ENCODE peak calls at places on chromosomes 4 and X, in five cellular contexts. I is EL, V is progenitor cell of endocrine pancreas, D is nucleus accumbens, C is ELF-1. U is an unnamed sample.

GRCh38 chr4:153438916-153439756 is 27.0 kb upstream of the TMEM131L start:
- DNase-seq in I (no peak), V (no peak), D (no peak), C (no peak), U (no peak)

GRCh38 chrX:37578045-37578444 is 6.6 kb downstream of the LANCL3 start:
- DNase-seq in I (no peak), V (no peak), D (no peak), C (no peak), U (no peak)

GRCh38 chr4:83011779-83012630 is 1.4 kb upstream of the LIN54 start:
- DNase-seq in I (peak), V (peak), D (peak), C (peak), U (no peak)

GRCh38 chr4:147975902-147976301 is 244.0 kb downstream of the ARHGAP10 start:
- DNase-seq in I (peak), V (no peak), D (no peak), C (no peak), U (no peak)

GRCh38 chrX:70196961-70197805 is 19.9 kb downstream of the DGAT2L6 start:
- DNase-seq in I (peak), V (peak), D (no peak), C (peak), U (no peak)

GRCh38 chr4:153290134-153290533 is 54.4 kb upstream of the MND1 start:
- DNase-seq in I (no peak), V (no peak), D (no peak), C (no peak), U (no peak)

GRCh38 chrX:154401918-154402621 is 3.9 kb downstream of the RPL10 start:
- DNase-seq in I (peak), V (no peak), D (no peak), C (peak), U (no peak)

GRCh38 chr4:5712931-5713330 is 1.9 kb downstream of the EVC start:
- DNase-seq in I (no peak), V (no peak), D (no peak), C (no peak), U (no peak)

GRCh38 chrX:51182545-51182944 is 150.1 kb upstream of the NUDT10 start:
- DNase-seq in I (no peak), V (no peak), D (no peak), C (peak), U (no peak)

GRCh38 chr4:105637409-105638258 is 70.9 kb downstream of the INTS12 start:
- DNase-seq in I (no peak), V (no peak), D (peak), C (no peak), U (no peak)

GRCh38 chr4:98260047-98260578 is 1.1 kb upstream of the RAP1GDS1 start:
- DNase-seq in I (peak), V (peak), D (no peak), C (peak), U (peak)

GRCh38 chr4:13024147-13025105 is 459.7 kb downstream of the RAB28 start:
- DNase-seq in I (no peak), V (no peak), D (no peak), C (no peak), U (no peak)

GRCh38 chr4:82491251-82491960 is 61.0 kb downstream of the ENOPH1 start:
- DNase-seq in I (no peak), V (no peak), D (no peak), C (peak), U (no peak)

GRCh38 chr4:139655116-139655515 is 10.5 kb upstream of the MGST2 start:
- DNase-seq in I (peak), V (no peak), D (no peak), C (peak), U (no peak)

GRCh38 chr4:113781439-113782040 is 20.0 kb upstream of the CAMK2D start:
- DNase-seq in I (peak), V (no peak), D (no peak), C (no peak), U (no peak)

GRCh38 chrX:7191681-7192110 is 43.7 kb upstream of the PUDP start:
- DNase-seq in I (no peak), V (no peak), D (no peak), C (peak), U (no peak)

GRCh38 chr4:47032405-47033106 is 1.2 kb downstream of the GABRB1 start:
- DNase-seq in I (peak), V (peak), D (peak), C (peak), U (peak)

GRCh38 chr4:183499389-183499788 is 5.5 kb upstream of the ING2 start:
- DNase-seq in I (no peak), V (no peak), D (no peak), C (no peak), U (no peak)

GRCh38 chr4:10640535-10641159 is 43.9 kb downstream of the CLNK start:
- DNase-seq in I (no peak), V (no peak), D (no peak), C (no peak), U (no peak)

GRCh38 chr4:174403177-174403543 is 119.1 kb downstream of the HPGD start:
- DNase-seq in I (no peak), V (no peak), D (no peak), C (peak), U (no peak)

GRCh38 chrX:107505223-107505622 is 55.8 kb downstream of the FRMPD3 start:
- DNase-seq in I (no peak), V (no peak), D (no peak), C (no peak), U (no peak)

GRCh38 chr4:168483786-168484185 is 3.5 kb upstream of the DDX60L start:
- DNase-seq in I (peak), V (no peak), D (no peak), C (no peak), U (no peak)

GRCh38 chrX:96655947-96656623 is 28.6 kb upstream of the DIAPH2 start:
- DNase-seq in I (no peak), V (no peak), D (no peak), C (no peak), U (no peak)

GRCh38 chr4:72893354-72894066 is 176.0 kb downstream of the COX18 start:
- DNase-seq in I (no peak), V (no peak), D (no peak), C (no peak), U (no peak)

GRCh38 chrX:155028749-155029360 is 2.2 kb downstream of the FUNDC2 start:
- DNase-seq in I (peak), V (no peak), D (no peak), C (no peak), U (no peak)

GRCh38 chr4:41611881-41612871 is 74.2 kb downstream of the LIMCH1 start:
- DNase-seq in I (peak), V (no peak), D (peak), C (peak), U (no peak)

GRCh38 chr4:128825226-128825625 is 15.7 kb downstream of the JADE1 start:
- DNase-seq in I (peak), V (no peak), D (no peak), C (peak), U (no peak)

GRCh38 chr4:184250795-184251679 is 33.4 kb upstream of the ENPP6 start:
- DNase-seq in I (peak), V (no peak), D (no peak), C (peak), U (peak)

GRCh38 chrX:55290963-55291362 is 26.2 kb upstream of the PAGE3 start:
- DNase-seq in I (no peak), V (no peak), D (no peak), C (no peak), U (no peak)

GRCh38 chrX:20641954-20642353 is 375.2 kb upstream of the RPS6KA3 start:
- DNase-seq in I (no peak), V (no peak), D (no peak), C (no peak), U (no peak)

GRCh38 chrX:116246261-116246660 is 75.7 kb downstream of the AGTR2 start:
- DNase-seq in I (peak), V (no peak), D (no peak), C (no peak), U (no peak)

GRCh38 chrX:44744828-44745227 is 99.0 kb upstream of the DUSP21 start:
- DNase-seq in I (no peak), V (no peak), D (no peak), C (no peak), U (no peak)

GRCh38 chr4:107683873-107684272 is 36.2 kb downstream of the PAPSS1 start:
- DNase-seq in I (no peak), V (no peak), D (no peak), C (no peak), U (no peak)

U was measured in 8988T.